ENCODE peak calls at places on chromosomes 12 and 14, in six cellular contexts. O is mesenchymal stem cell, G is neuronal stem cell, S is H9, T is H1, X is IMR-90. J is an unnamed sample.

GRCh38 chr14:83638725-83639124 is 1891.2 kb upstream of the FLRT2 start:
- DNase-seq in S (no peak), O (no peak), X (no peak), G (no peak), T (no peak), J (no peak)

GRCh38 chr12:4307593-4308333 is 13.2 kb upstream of the TIGAR start:
- DNase-seq in X (peak; percentile 79), O (peak; percentile 82), T (peak; percentile 80), G (peak; percentile 67), S (peak; percentile 98), J (peak; percentile 98)

GRCh38 chr12:53053223-53054111 is 3.6 kb downstream of the TNS2 start:
- DNase-seq in S (peak; percentile 93), O (peak; percentile 51), T (peak; percentile 91), G (no peak), X (no peak), J (peak; percentile 93)

GRCh38 chr12:54958048-54958658 is 26.4 kb downstream of the TESPA1 start:
- DNase-seq in T (no peak), G (peak; percentile 63), X (peak; percentile 72), O (peak; percentile 67), S (peak; percentile 45), J (peak; percentile 70)

GRCh38 chr12:25960176-25960575 is 1.7 kb downstream of the RASSF8 start:
- DNase-seq in X (peak; percentile 28), G (no peak), O (peak; percentile 46), S (no peak), T (no peak), J (peak; percentile 65)

GRCh38 chr14:68210729-68211299 is 391.2 kb downstream of the RAD51B start:
- DNase-seq in G (no peak), X (peak; percentile 99), S (no peak), O (peak; percentile 97), T (no peak), J (no peak)

GRCh38 chr12:42163913-42164312 is 19.2 kb upstream of the GXYLT1 start:
- DNase-seq in X (no peak), G (no peak), T (no peak), O (no peak), S (no peak), J (no peak)

GRCh38 chr14:105056303-105056831 is 8.9 kb downstream of the GPR132 start:
- DNase-seq in O (no peak), S (peak; percentile 38), G (no peak), X (no peak), T (no peak), J (no peak)

GRCh38 chr12:97912943-97913342 is 450.3 kb downstream of the RMST start:
- DNase-seq in G (no peak), S (no peak), T (no peak), X (no peak), O (no peak), J (no peak)

GRCh38 chr14:23302290-23303225 is at the start of gene PPP1R3E:
- DNase-seq in T (peak; percentile 78), X (peak; percentile 41), G (peak; percentile 61), S (peak; percentile 69), O (peak; percentile 75), J (peak; percentile 80)

DNA sequence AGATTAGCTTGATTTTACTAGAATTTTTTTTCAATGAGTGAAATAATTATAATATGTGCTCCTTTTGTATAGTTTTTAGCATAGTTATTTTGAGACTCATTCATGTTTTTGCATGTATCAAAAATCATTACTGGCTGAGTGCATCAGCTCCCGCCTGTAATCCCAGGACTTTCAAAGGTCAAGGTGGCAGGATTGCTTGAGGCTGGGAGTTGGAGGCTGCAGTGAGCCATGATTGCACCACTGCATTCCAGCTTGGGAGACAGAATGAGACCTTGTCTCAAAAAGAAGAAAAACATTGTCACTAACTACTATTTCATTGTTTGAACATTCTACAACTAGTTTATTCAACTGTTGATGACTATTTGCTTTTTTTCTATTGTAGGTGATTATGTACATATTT is 802.7 kb downstream of the SLC16A7 start:
- DNase-seq in G (no peak), O (peak; percentile 3), X (no peak), S (no peak), T (no peak), J (no peak)
- H3K18ac ChIP-seq in G (no peak overlapping the region), O (no peak overlapping the region), X (no peak overlapping the region), S (no peak overlapping the region), T (no peak overlapping the region), J (no peak overlapping the region)

GRCh38 chr12:50506753-50507473 is 2.1 kb downstream of the DIP2B start:
- DNase-seq in X (no peak), G (no peak), O (peak; percentile 32), T (no peak), S (no peak), J (no peak)

GRCh38 chr12:50504798-50505385 is at the start of gene DIP2B:
- DNase-seq in G (peak; percentile 93), O (peak; percentile 90), T (peak; percentile 98), S (peak; percentile 97), X (peak; percentile 84), J (peak; percentile 95)

GRCh38 chr12:50505945-50506344 is 1.2 kb downstream of the DIP2B start:
- DNase-seq in S (no peak), G (no peak), O (peak; percentile 24), T (no peak), X (no peak), J (no peak)

GRCh38 chr12:50507474-50507838 is 2.7 kb downstream of the DIP2B start:
- DNase-seq in S (no peak), T (no peak), O (no peak), G (no peak), X (no peak), J (no peak)

DNA sequence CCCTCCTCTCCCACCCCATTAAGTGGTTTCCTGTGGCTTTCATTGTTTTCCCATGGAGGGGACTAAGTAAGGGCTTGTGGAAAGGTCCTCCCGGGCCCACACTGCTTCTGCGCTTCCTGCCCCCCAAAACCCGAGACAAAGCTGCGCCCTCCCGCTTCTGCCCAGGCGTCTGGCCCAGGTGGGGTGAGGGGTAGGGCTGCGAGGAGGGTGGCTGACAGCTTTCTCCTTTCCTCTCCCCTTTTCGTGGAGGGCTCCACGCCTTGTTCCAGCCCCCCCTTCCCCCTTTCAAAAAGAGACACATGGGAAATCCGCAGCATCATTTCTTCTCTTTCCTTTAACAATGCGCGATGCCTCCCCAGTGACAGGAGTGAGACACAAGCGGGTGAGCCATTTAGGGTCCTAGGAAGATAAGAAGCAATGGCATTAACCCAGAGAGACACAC is 622 bp downstream of the DIP2B start:
- DNase-seq in O (no peak), G (peak; percentile 38), X (no peak), S (no peak), T (no peak), J (peak; percentile 57)
- H3K4ac ChIP-seq in O (no peak overlapping the region), G (no peak overlapping the region), X (peak overlapping the region; percentile 74), S (no peak overlapping the region), T (no peak overlapping the region), J (peak overlapping the region; percentile 44)

GRCh38 chr12:121794532-121795028 is 1.1 kb upstream of the RHOF start:
- DNase-seq in X (no peak), S (no peak), T (no peak), G (no peak), O (no peak), J (no peak)
- H3K18ac ChIP-seq in X (no peak overlapping the region), S (no peak overlapping the region), T (peak overlapping the region; percentile 68), G (peak overlapping the region; percentile 4), O (peak overlapping the region; percentile 74), J (no peak overlapping the region)

GRCh38 chr12:121838096-121838495 is 20.6 kb downstream of the HPD start:
- DNase-seq in S (peak; percentile 33), T (no peak), X (no peak), O (no peak), G (no peak), J (no peak)

GRCh38 chr12:121839106-121839992 is 19.3 kb downstream of the HPD start:
- DNase-seq in O (peak; percentile 97), G (peak; percentile 97), S (peak; percentile 100), X (peak; percentile 96), T (peak; percentile 100), J (peak; percentile 98)

GRCh38 chr12:121843236-121843982 is 15.2 kb downstream of the HPD start:
- DNase-seq in G (no peak), S (no peak), T (no peak), O (no peak), X (no peak), J (no peak)

GRCh38 chr12:121837680-121838079 is 21.0 kb downstream of the HPD start:
- DNase-seq in T (no peak), X (no peak), S (peak; percentile 25), G (no peak), O (no peak), J (no peak)

DNA sequence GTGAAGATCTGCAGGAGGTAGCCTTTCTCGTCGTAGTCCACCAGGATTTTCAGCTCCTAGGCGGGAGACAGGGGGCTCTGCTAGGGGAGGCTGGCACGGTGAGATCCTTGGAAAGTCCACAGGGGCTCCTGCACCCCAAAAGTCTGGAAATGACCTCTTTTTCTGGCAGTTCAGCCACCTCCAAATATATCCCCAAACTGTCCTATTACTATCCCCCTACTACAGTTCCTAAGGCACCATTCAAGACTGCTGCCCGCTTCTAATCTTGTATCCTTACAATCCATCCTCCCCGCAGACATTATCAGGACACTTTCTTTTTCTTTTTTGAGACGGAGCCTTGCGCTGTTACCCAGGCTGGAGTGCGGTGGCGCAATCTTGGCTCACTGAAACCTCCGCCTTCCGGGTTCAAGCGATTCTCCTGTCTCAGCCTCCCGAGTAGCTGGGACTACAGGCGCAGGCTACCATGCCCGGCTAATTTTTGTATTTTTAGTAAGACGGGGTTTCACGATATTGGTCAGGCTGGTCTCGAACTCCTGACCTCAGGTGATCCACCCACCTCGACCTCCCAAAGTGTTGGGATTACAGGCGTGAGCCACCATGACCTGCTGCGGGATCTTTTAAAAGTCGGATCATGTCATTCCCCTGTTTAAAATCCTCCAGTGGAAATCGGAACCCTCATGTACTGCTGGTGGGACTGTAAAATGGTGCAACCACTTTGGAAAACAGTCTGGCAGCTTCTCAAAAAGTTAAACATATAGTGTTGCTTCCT is 18.5 kb downstream of the HPD start:
- DNase-seq in S (peak; percentile 14), X (no peak), G (no peak), T (no peak), O (no peak), J (no peak)
- H3K4ac ChIP-seq in S (no peak overlapping the region), X (peak overlapping the region; percentile 91), G (peak overlapping the region; percentile 26), T (peak overlapping the region; percentile 55), O (peak overlapping the region; percentile 77), J (no peak overlapping the region)